ENCODE peak calls at places on chromosomes 2 and 18, in five cellular contexts. V is HepG2, Q is K562, O is SK-N-SH, I is GM12878. N is an unnamed sample.

GRCh38 chr2:152051373-152051893 is 47.4 kb downstream of the CACNB4 start:
- DNase-seq in V (no peak), Q (no peak), O (no peak), I (no peak), N (no peak)

GRCh38 chr18:27750014-27750413 is 426.9 kb downstream of the CDH2 start:
- DNase-seq in V (peak; percentile 16), Q (no peak), O (peak; percentile 34), I (no peak), N (peak; percentile 19)

GRCh38 chr2:238567067-238567855 is 140.5 kb downstream of the ASB1 start:
- DNase-seq in V (no peak), Q (no peak), O (no peak), I (no peak), N (no peak)

GRCh38 chr18:29164993-29165599 is 988.2 kb upstream of the CDH2 start:
- DNase-seq in V (peak; percentile 13), Q (no peak), O (no peak), I (no peak), N (peak; percentile 38)

GRCh38 chr2:10371441-10372194 is 68.9 kb downstream of the HPCAL1 start:
- DNase-seq in V (no peak), Q (no peak), O (peak; percentile 60), I (no peak), N (no peak)

GRCh38 chr2:73897240-73897583 is 4.4 kb downstream of the ACTG2 start:
- DNase-seq in V (no peak), Q (no peak), O (no peak), I (no peak), N (no peak)

GRCh38 chr2:100877555-100877954 is 57.6 kb downstream of the NPAS2 start:
- DNase-seq in V (no peak), Q (no peak), O (no peak), I (no peak), N (no peak)

GRCh38 chr2:106189325-106189724 is 4.8 kb downstream of the UXS1 start:
- DNase-seq in V (no peak), Q (no peak), O (no peak), I (no peak), N (no peak)

GRCh38 chr2:191126386-191126785 is 24.4 kb downstream of the STAT4 start:
- DNase-seq in V (no peak), Q (no peak), O (no peak), I (no peak), N (no peak)

GRCh38 chr2:1605659-1606400 is 138.5 kb downstream of the PXDN start:
- DNase-seq in V (no peak), Q (no peak), O (peak; percentile 64), I (no peak), N (no peak)

GRCh38 chr2:119808516-119809147 is 48.9 kb downstream of the PTPN4 start:
- DNase-seq in V (no peak), Q (peak; percentile 18), O (no peak), I (no peak), N (no peak)

GRCh38 chr2:162301151-162301804 is 17.2 kb downstream of the IFIH1 start:
- DNase-seq in V (peak; percentile 62), Q (peak; percentile 16), O (peak; percentile 37), I (no peak), N (peak; percentile 41)

GRCh38 chr2:47519604-47520301 is 116.8 kb downstream of the MSH2 start:
- DNase-seq in V (no peak), Q (no peak), O (no peak), I (no peak), N (no peak)

GRCh38 chr2:229861431-229861830 is 60.4 kb downstream of the TRIP12 start:
- DNase-seq in V (no peak), Q (no peak), O (no peak), I (no peak), N (no peak)

GRCh38 chr2:62722679-62723078 is 17.2 kb downstream of the EHBP1 start:
- DNase-seq in V (no peak), Q (no peak), O (no peak), I (no peak), N (no peak)

GRCh38 chr2:95382686-95383634 is 19.5 kb upstream of the FAHD2A start:
- DNase-seq in V (no peak), Q (no peak), O (no peak), I (no peak), N (no peak)

GRCh38 chr2:127411609-127412370 is 6.4 kb upstream of the PROC start:
- DNase-seq in V (no peak), Q (no peak), O (no peak), I (no peak), N (no peak)

GRCh38 chr2:201816674-201817073 is 10.3 kb downstream of the CDK15 start:
- DNase-seq in V (no peak), Q (no peak), O (no peak), I (no peak), N (no peak)

GRCh38 chr2:47373747-47374146 is 29.2 kb upstream of the MSH2 start:
- DNase-seq in V (peak; percentile 83), Q (peak; percentile 61), O (peak; percentile 71), I (no peak), N (no peak)

GRCh38 chr2:17276220-17276619 is 242.0 kb downstream of the RAD51AP2 start:
- DNase-seq in V (no peak), Q (no peak), O (no peak), I (no peak), N (no peak)

GRCh38 chr2:232632904-232633412 is 446 bp upstream of the EFHD1 start:
- DNase-seq in V (no peak), Q (no peak), O (no peak), I (no peak), N (no peak)
- H3K9ac ChIP-seq in V (no peak overlapping the region), Q (peak overlapping the region; percentile 90), O (no peak overlapping the region), I (no peak overlapping the region), N (peak overlapping the region; percentile 44)

DNA sequence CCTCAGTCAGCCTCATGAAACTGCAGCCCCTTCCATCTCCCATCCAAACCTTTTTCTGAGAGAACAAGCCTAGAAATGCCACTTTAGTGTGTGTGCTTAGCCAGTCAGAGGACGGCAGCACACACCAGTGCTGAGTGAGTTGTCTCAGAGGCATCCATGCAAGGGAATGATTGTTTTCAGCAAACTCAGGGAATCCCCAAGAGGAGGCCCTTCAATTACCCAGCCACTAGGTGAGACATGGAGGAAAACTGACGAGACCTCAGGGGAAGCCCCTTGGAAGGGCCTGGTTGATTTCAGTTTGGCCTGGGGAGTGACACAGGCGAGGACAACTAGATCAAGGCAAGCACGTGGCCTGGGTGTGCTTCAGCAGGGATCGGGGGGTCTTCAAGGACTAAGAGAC is 49.7 kb downstream of the APOB start:
- DNase-seq in V (no peak), Q (no peak), O (no peak), I (no peak), N (no peak)
- TF ChIP-seq REST in V (no peak), Q (no peak), O (no peak), I (no peak), N (no peak)

DNA sequence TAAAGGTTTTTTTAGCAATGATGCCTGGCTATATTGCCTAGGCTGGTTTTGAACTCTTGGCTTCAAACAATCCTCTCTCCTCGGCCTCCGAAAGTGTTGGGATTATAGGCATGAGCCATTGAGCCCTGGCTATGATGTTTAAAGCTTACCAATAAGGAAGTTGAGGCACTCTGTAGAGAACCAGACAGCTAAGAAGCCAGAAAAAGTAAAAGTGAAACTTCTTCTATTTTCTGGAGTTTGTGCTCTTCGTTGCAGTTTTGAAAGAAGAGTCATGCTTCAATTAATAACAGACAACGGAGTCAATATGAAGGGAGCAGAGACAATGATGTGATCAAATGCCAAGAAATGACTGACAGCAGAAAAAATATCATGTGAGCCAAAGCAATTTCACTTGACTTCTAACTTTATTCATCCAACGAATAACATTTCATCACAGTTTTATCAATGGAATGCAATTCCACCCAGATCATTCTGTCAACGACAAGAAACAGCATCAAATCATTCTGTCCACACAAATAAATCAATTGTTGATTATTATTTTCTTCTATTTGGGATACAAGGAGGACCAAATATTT is 175.5 kb upstream of the CELF4 start:
- DNase-seq in V (no peak), Q (no peak), O (no peak), I (no peak), N (no peak)
- H3K9ac ChIP-seq in V (no peak overlapping the region), Q (no peak overlapping the region), O (no peak overlapping the region), I (no peak overlapping the region), N (no peak overlapping the region)

GRCh38 chr18:59874166-59874565 is 25.6 kb upstream of the PMAIP1 start:
- DNase-seq in V (peak; percentile 13), Q (no peak), O (no peak), I (no peak), N (peak; percentile 65)

GRCh38 chr18:59878644-59879043 is 21.2 kb upstream of the PMAIP1 start:
- DNase-seq in V (no peak), Q (no peak), O (no peak), I (no peak), N (no peak)

GRCh38 chr18:59877366-59877765 is 22.4 kb upstream of the PMAIP1 start:
- DNase-seq in V (no peak), Q (no peak), O (no peak), I (no peak), N (no peak)

GRCh38 chr18:59873616-59874015 is 26.2 kb upstream of the PMAIP1 start:
- DNase-seq in V (no peak), Q (no peak), O (no peak), I (no peak), N (no peak)

GRCh38 chr18:59876310-59876626 is 23.5 kb upstream of the PMAIP1 start:
- DNase-seq in V (no peak), Q (no peak), O (no peak), I (peak; percentile 86), N (no peak)
- TF ChIP-seq REST in V (no peak), Q (no peak), O (no peak), I (no peak), N (no peak)

GRCh38 chr18:4284528-4284927 is 170.6 kb downstream of the DLGAP1 start:
- DNase-seq in V (no peak), Q (no peak), O (no peak), I (no peak), N (no peak)
- H3K9ac ChIP-seq in V (no peak overlapping the region), Q (no peak overlapping the region), O (no peak overlapping the region), I (no peak overlapping the region), N (no peak overlapping the region)